ENCODE peak calls at places on chromosomes 7 and 10, in four cellular contexts. E, U, A and Z are unnamed samples.

GRCh38 chr7:138170959-138171703 is 94.9 kb downstream of the AKR1D1 start:
- DNase-seq in E (no peak), U (no peak), A (no peak), Z (no peak)

GRCh38 chr10:22340362-22341189 is 4.7 kb upstream of the SPAG6 start:
- DNase-seq in E (peak), A (peak), U (no peak), Z (peak)

GRCh38 chr7:136652635-136653370 is 215.6 kb upstream of the CHRM2 start:
- DNase-seq in A (no peak), U (no peak), E (no peak), Z (no peak)

GRCh38 chr10:91579351-91579985 is 53.4 kb downstream of the PPP1R3C start:
- DNase-seq in U (no peak), A (no peak), E (no peak), Z (no peak)

GRCh38 chr7:30144659-30145321 is 10.0 kb downstream of the MTURN start:
- DNase-seq in U (no peak), A (no peak), E (no peak), Z (peak)

GRCh38 chr10:21732067-21732772 is 198.2 kb downstream of the MLLT10 start:
- DNase-seq in A (no peak), U (peak), E (peak), Z (peak)

GRCh38 chr7:40579401-40579800 is 444.6 kb downstream of the SUGCT start:
- DNase-seq in A (no peak), U (no peak), E (no peak), Z (no peak)

GRCh38 chr7:23335141-23335540 is 36.0 kb downstream of the MALSU1 start:
- DNase-seq in E (no peak), A (no peak), U (no peak), Z (no peak)

GRCh38 chr10:5376450-5376849 is 11.7 kb downstream of the UCN3 start:
- DNase-seq in U (no peak), A (no peak), E (no peak), Z (no peak)